ENCODE peak calls at places on chromosomes 6 and 20, in nine cellular contexts. P is neural progenitor cell, V is OCI-LY7, N is GM23248, R is SK-N-SH, F is MM.1S, G is GM23338, T is hepatocyte, B is PC-3. L is an unnamed sample.
A peak's percentile ranks its signal among the peaks of the same experiment; 100 is the strongest.

GRCh38 chr6:69155467-69155866 is 520.4 kb downstream of the ADGRB3 start:
- DNase-seq in P (no peak), V (no peak), N (no peak), R (no peak), F (no peak), G (no peak), T (no peak), B (no peak), L (no peak)

GRCh38 chr6:1105833-1106400 is 206.0 kb upstream of the FOXQ1 start:
- DNase-seq in P (no peak), V (no peak), N (peak; percentile 23), R (no peak), F (no peak), G (no peak), T (no peak), B (no peak), L (no peak)

GRCh38 chr6:12047792-12048432 is 35.8 kb downstream of the HIVEP1 start:
- DNase-seq in P (no peak), V (peak; percentile 7), N (no peak), R (no peak), F (no peak), G (no peak), T (no peak), B (no peak), L (no peak)

GRCh38 chr6:41416165-41416837 is 80.9 kb downstream of the NCR2 start:
- DNase-seq in P (no peak), V (no peak), N (no peak), R (peak; percentile 54), F (no peak), G (peak; percentile 51), T (no peak), B (no peak), L (no peak)

GRCh38 chr20:14401479-14402138 is 64.2 kb upstream of the FLRT3 start:
- DNase-seq in P (peak; percentile 51), V (no peak), N (no peak), R (peak; percentile 52), F (no peak), G (peak; percentile 12), T (no peak), B (no peak), L (no peak)

GRCh38 chr6:56292505-56293181 is 45.3 kb upstream of the COL21A1 start:
- DNase-seq in P (peak; percentile 73), V (peak; percentile 7), N (peak; percentile 77), R (peak; percentile 49), F (peak; percentile 30), G (peak; percentile 77), T (peak; percentile 76), B (peak; percentile 79), L (peak; percentile 53)

GRCh38 chr6:14089224-14089623 is 28.3 kb upstream of the CD83 start:
- DNase-seq in P (no peak), V (no peak), N (no peak), R (no peak), F (no peak), G (no peak), T (no peak), B (no peak), L (no peak)

GRCh38 chr20:57881466-57882405 is 171.9 kb upstream of the PMEPA1 start:
- DNase-seq in P (no peak), V (no peak), N (peak; percentile 11), R (peak; percentile 80), F (no peak), G (no peak), T (no peak), B (no peak), L (no peak)

GRCh38 chr20:50969912-50970311 is 11.3 kb downstream of the MOCS3 start:
- DNase-seq in P (no peak), V (no peak), N (no peak), R (no peak), F (no peak), G (no peak), T (no peak), B (no peak), L (no peak)

GRCh38 chr6:79586548-79586947 is 44.6 kb upstream of the SH3BGRL2 start:
- DNase-seq in P (peak; percentile 37), V (peak; percentile 4), N (peak; percentile 57), R (peak; percentile 52), F (no peak), G (peak; percentile 74), T (peak; percentile 37), B (peak; percentile 60), L (peak; percentile 50)

GRCh38 chr6:169971171-169971861 is 219.9 kb downstream of the ERMARD start:
- DNase-seq in P (no peak), V (no peak), N (no peak), R (peak; percentile 21), F (no peak), G (no peak), T (no peak), B (no peak), L (no peak)
- TF ChIP-seq EZH2phosphoT487 in P (no peak), V (no peak), N (no peak), R (no peak), F (no peak), G (no peak), T (no peak), B (no peak), L (no peak)

GRCh38 chr20:8573686-8574085 is 441.6 kb downstream of the PLCB1 start:
- DNase-seq in P (no peak), V (no peak), N (no peak), R (no peak), F (no peak), G (no peak), T (no peak), B (no peak), L (no peak)
- TF ChIP-seq EZH2phosphoT487 in P (no peak), V (no peak), N (no peak), R (no peak), F (no peak), G (no peak), T (no peak), B (no peak), L (no peak)

GRCh38 chr20:12927489-12927888 is 81.3 kb upstream of the SPTLC3 start:
- DNase-seq in P (no peak), V (no peak), N (peak; percentile 68), R (no peak), F (no peak), G (no peak), T (no peak), B (peak; percentile 80), L (no peak)
- TF ChIP-seq EZH2phosphoT487 in P (no peak), V (no peak), N (no peak), R (no peak), F (no peak), G (no peak), T (no peak), B (no peak), L (no peak)

DNA sequence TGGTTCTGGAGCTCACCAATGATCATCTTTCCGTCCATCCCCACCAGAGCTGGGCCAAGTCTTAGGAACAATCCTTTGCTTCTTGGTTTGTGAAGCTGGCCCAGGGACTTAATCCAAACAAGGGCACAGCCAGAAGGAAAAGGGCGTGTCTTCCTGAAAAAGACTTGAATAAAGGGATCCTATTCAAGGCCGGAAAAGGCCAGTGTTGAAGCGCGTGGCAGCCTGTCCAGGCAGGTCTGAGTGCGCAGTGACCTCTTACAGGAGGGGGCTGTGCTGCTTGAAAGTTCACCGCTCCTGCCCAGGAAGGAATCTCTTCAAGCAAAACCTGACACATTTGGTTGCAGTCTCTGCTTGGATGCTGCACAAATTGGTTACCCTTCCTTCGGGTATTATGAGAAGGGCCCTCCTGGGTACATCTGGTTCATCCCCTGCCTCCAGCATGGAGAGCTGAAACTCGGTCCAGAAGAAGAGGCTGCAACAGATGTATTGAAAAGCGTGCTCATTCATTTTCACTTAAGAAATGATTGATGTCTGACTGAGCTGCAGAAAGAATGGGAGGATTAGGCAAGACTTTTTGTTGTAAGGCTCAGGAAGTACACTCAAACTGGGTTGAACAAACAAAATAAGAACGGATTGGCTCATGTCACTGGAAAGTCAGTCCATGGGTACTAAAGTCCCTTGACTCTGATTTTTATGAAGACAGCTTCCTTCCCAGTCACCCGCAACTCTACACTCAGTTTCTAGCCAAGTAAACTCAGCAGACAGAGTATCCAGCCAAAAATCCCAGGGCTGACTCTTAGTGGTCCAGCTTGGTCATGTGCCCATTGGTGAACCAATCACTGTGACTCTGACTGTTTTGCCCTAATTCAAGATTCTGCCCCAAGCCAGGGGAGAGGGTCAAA is 136.3 kb downstream of the TFAP2C start:
- DNase-seq in P (peak; percentile 77), V (no peak), N (peak; percentile 16), R (no peak), F (no peak), G (no peak), T (no peak), B (peak; percentile 32), L (no peak)
- TF ChIP-seq EZH2phosphoT487 in P (no peak), V (no peak), N (no peak), R (no peak), F (no peak), G (no peak), T (no peak), B (no peak), L (no peak)

GRCh38 chr20:60572991-60573390 is 614.8 kb downstream of the CDH26 start:
- DNase-seq in P (no peak), V (no peak), N (peak; percentile 27), R (no peak), F (no peak), G (no peak), T (no peak), B (no peak), L (no peak)
- TF ChIP-seq EZH2phosphoT487 in P (no peak), V (no peak), N (no peak), R (no peak), F (no peak), G (no peak), T (no peak), B (no peak), L (no peak)

GRCh38 chr20:62116558-62117361 is 5.5 kb upstream of the LSM14B start:
- DNase-seq in P (no peak), V (no peak), N (no peak), R (no peak), F (no peak), G (no peak), T (no peak), B (no peak), L (no peak)

GRCh38 chr20:62118113-62119043 is 3.9 kb upstream of the LSM14B start:
- DNase-seq in P (no peak), V (no peak), N (no peak), R (no peak), F (no peak), G (no peak), T (no peak), B (no peak), L (no peak)

GRCh38 chr20:62119101-62119500 is 3.2 kb upstream of the LSM14B start:
- DNase-seq in P (no peak), V (no peak), N (no peak), R (no peak), F (no peak), G (no peak), T (no peak), B (no peak), L (no peak)

GRCh38 chr20:62117362-62117646 is 5.0 kb upstream of the LSM14B start:
- DNase-seq in P (peak; percentile 83), V (no peak), N (peak; percentile 31), R (peak; percentile 85), F (no peak), G (no peak), T (no peak), B (no peak), L (no peak)

DNA sequence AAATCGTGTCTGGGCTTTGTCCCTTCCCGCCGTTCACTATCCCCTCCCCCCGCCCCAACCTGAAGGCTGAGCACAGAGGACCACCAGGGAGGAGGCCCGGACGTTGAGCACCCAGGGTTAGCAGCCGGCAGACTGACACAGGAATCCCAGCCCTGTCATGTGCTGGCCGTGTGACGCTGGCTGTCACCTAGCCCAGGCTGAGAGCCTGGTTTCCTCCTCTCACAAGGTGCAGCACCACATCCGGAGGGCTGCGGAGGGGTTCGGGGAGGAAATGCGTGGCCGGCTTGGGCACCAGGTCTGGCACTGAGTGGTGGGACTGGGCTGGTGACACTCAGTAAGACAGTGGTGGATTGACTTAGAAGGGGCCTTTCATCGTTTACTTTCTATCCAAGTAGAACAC is 4.6 kb upstream of the LSM14B start:
- DNase-seq in P (peak; percentile 34), V (peak; percentile 55), N (no peak), R (no peak), F (peak; percentile 66), G (no peak), T (no peak), B (no peak), L (no peak)
- TF ChIP-seq EZH2phosphoT487 in P (no peak), V (no peak), N (no peak), R (no peak), F (no peak), G (no peak), T (no peak), B (no peak), L (no peak)

L was measured in HCT116.